ENCODE peak calls at places on chromosomes 6 and 20, in seven cellular contexts. One of them, this sample, is unnamed.

GRCh38 chr20:50274570-50275430 is 84.2 kb downstream of the CEBPB start:
- DNase-seq in IMR-90: no peak
- DNase-seq in H1: no peak
- DNase-seq in mesenchymal stem cell: no peak
- DNase-seq in H9: no peak
- DNase-seq in trophoblast cell: peak
- DNase-seq in neuronal stem cell: no peak
- DNase-seq in this sample: no peak

GRCh38 chr6:12709556-12709955 is 7.0 kb upstream of the PHACTR1 start:
- DNase-seq in H9: no peak
- DNase-seq in trophoblast cell: peak
- DNase-seq in mesenchymal stem cell: no peak
- DNase-seq in IMR-90: no peak
- DNase-seq in H1: no peak
- DNase-seq in neuronal stem cell: no peak
- DNase-seq in this sample: peak

GRCh38 chr20:46580613-46581012 is 30.2 kb upstream of the OCSTAMP start:
- DNase-seq in IMR-90: no peak
- DNase-seq in mesenchymal stem cell: no peak
- DNase-seq in H1: no peak
- DNase-seq in neuronal stem cell: no peak
- DNase-seq in H9: no peak
- DNase-seq in trophoblast cell: no peak
- DNase-seq in this sample: peak

GRCh38 chr20:49990310-49990720 is 7.5 kb downstream of the SNAI1 start:
- DNase-seq in neuronal stem cell: no peak
- DNase-seq in H9: no peak
- DNase-seq in trophoblast cell: peak
- DNase-seq in mesenchymal stem cell: peak
- DNase-seq in IMR-90: no peak
- DNase-seq in H1: no peak
- DNase-seq in this sample: peak

GRCh38 chr6:15608406-15608805 is 54.4 kb downstream of the DTNBP1 start:
- DNase-seq in IMR-90: peak
- DNase-seq in H9: no peak
- DNase-seq in mesenchymal stem cell: peak
- DNase-seq in H1: no peak
- DNase-seq in neuronal stem cell: no peak
- DNase-seq in trophoblast cell: peak
- DNase-seq in this sample: peak

GRCh38 chr20:43988867-43989266 is 74.2 kb downstream of the TOX2 start:
- DNase-seq in mesenchymal stem cell: peak
- DNase-seq in H1: no peak
- DNase-seq in H9: no peak
- DNase-seq in neuronal stem cell: no peak
- DNase-seq in IMR-90: peak
- DNase-seq in trophoblast cell: no peak
- DNase-seq in this sample: no peak

GRCh38 chr20:45409531-45410272 is 1.6 kb downstream of the DBNDD2 start:
- DNase-seq in H1: no peak
- DNase-seq in trophoblast cell: no peak
- DNase-seq in mesenchymal stem cell: no peak
- DNase-seq in H9: no peak
- DNase-seq in IMR-90: no peak
- DNase-seq in neuronal stem cell: no peak
- DNase-seq in this sample: no peak

GRCh38 chr20:17681741-17682102 is 320 bp downstream of the RRBP1 start:
- DNase-seq in H1: no peak
- DNase-seq in H9: no peak
- DNase-seq in trophoblast cell: no peak
- DNase-seq in mesenchymal stem cell: no peak
- DNase-seq in IMR-90: no peak
- DNase-seq in neuronal stem cell: no peak
- DNase-seq in this sample: no peak

GRCh38 chr6:118815495-118815894 is 78.5 kb upstream of the ASF1A start:
- DNase-seq in mesenchymal stem cell: no peak
- DNase-seq in neuronal stem cell: no peak
- DNase-seq in H9: no peak
- DNase-seq in trophoblast cell: no peak
- DNase-seq in H1: no peak
- DNase-seq in IMR-90: no peak
- DNase-seq in this sample: no peak

GRCh38 chr6:112307707-112308106 is 39.4 kb upstream of the RFPL4B start:
- DNase-seq in H1: no peak
- DNase-seq in trophoblast cell: no peak
- DNase-seq in neuronal stem cell: no peak
- DNase-seq in mesenchymal stem cell: no peak
- DNase-seq in IMR-90: peak
- DNase-seq in H9: no peak
- DNase-seq in this sample: no peak

GRCh38 chr6:29793796-29794195 is 33.8 kb upstream of the HLA-G start:
- DNase-seq in mesenchymal stem cell: no peak
- DNase-seq in neuronal stem cell: no peak
- DNase-seq in trophoblast cell: no peak
- DNase-seq in IMR-90: no peak
- DNase-seq in H9: no peak
- DNase-seq in H1: no peak
- DNase-seq in this sample: no peak

GRCh38 chr6:26217714-26218075 is 130.5 kb downstream of the HFE start:
- DNase-seq in H1: no peak
- DNase-seq in H9: peak
- DNase-seq in mesenchymal stem cell: peak
- DNase-seq in neuronal stem cell: no peak
- DNase-seq in trophoblast cell: no peak
- DNase-seq in IMR-90: no peak
- DNase-seq in this sample: peak

GRCh38 chr6:111781055-111781708 is 92.1 kb downstream of the FYN start:
- DNase-seq in trophoblast cell: no peak
- DNase-seq in mesenchymal stem cell: no peak
- DNase-seq in IMR-90: peak
- DNase-seq in neuronal stem cell: no peak
- DNase-seq in H1: no peak
- DNase-seq in H9: no peak
- DNase-seq in this sample: peak

GRCh38 chr6:112232845-112233256 is 21.5 kb downstream of the LAMA4 start:
- DNase-seq in neuronal stem cell: no peak
- DNase-seq in H9: no peak
- DNase-seq in H1: no peak
- DNase-seq in mesenchymal stem cell: peak
- DNase-seq in trophoblast cell: no peak
- DNase-seq in IMR-90: peak
- DNase-seq in this sample: no peak

GRCh38 chr6:111256646-111257045 is 169.3 kb downstream of the SLC16A10 start:
- DNase-seq in trophoblast cell: no peak
- DNase-seq in mesenchymal stem cell: no peak
- DNase-seq in neuronal stem cell: no peak
- DNase-seq in IMR-90: no peak
- DNase-seq in H1: no peak
- DNase-seq in H9: no peak
- DNase-seq in this sample: peak

GRCh38 chr20:20084296-20084752 is 32.0 kb downstream of the CFAP61 start:
- DNase-seq in IMR-90: no peak
- DNase-seq in H1: no peak
- DNase-seq in mesenchymal stem cell: no peak
- DNase-seq in neuronal stem cell: no peak
- DNase-seq in trophoblast cell: no peak
- DNase-seq in H9: no peak
- DNase-seq in this sample: no peak

GRCh38 chr6:111576302-111576701 is 29.4 kb downstream of the TRAF3IP2 start:
- DNase-seq in mesenchymal stem cell: no peak
- DNase-seq in trophoblast cell: no peak
- DNase-seq in H9: no peak
- DNase-seq in IMR-90: peak
- DNase-seq in H1: no peak
- DNase-seq in neuronal stem cell: no peak
- DNase-seq in this sample: no peak

GRCh38 chr6:155014715-155015300 is 19.7 kb downstream of the TIAM2 start:
- DNase-seq in IMR-90: peak
- DNase-seq in H1: no peak
- DNase-seq in mesenchymal stem cell: peak
- DNase-seq in trophoblast cell: peak
- DNase-seq in H9: no peak
- DNase-seq in neuronal stem cell: no peak
- DNase-seq in this sample: peak

GRCh38 chr6:116239256-116239655 is 14.6 kb downstream of the TSPYL4 start:
- DNase-seq in neuronal stem cell: no peak
- DNase-seq in mesenchymal stem cell: no peak
- DNase-seq in H9: no peak
- DNase-seq in H1: no peak
- DNase-seq in IMR-90: no peak
- DNase-seq in trophoblast cell: no peak
- DNase-seq in this sample: no peak

GRCh38 chr6:4658486-4658885 is 117.7 kb upstream of the CDYL start:
- DNase-seq in trophoblast cell: no peak
- DNase-seq in mesenchymal stem cell: no peak
- DNase-seq in neuronal stem cell: no peak
- DNase-seq in H1: no peak
- DNase-seq in H9: peak
- DNase-seq in IMR-90: no peak
- DNase-seq in this sample: no peak

GRCh38 chr20:24102290-24102689 is 113.7 kb upstream of the GGTLC1 start:
- DNase-seq in neuronal stem cell: no peak
- DNase-seq in H1: peak
- DNase-seq in IMR-90: no peak
- DNase-seq in trophoblast cell: no peak
- DNase-seq in H9: peak
- DNase-seq in mesenchymal stem cell: no peak
- DNase-seq in this sample: peak

GRCh38 chr20:49635171-49635570 is 67.2 kb upstream of the PTGIS start:
- DNase-seq in IMR-90: no peak
- DNase-seq in trophoblast cell: no peak
- DNase-seq in H9: no peak
- DNase-seq in mesenchymal stem cell: peak
- DNase-seq in H1: no peak
- DNase-seq in neuronal stem cell: no peak
- DNase-seq in this sample: no peak

GRCh38 chr6:43628392-43629103 is 516 bp downstream of the GTPBP2 start:
- DNase-seq in H1: peak
- DNase-seq in H9: peak
- DNase-seq in trophoblast cell: no peak
- DNase-seq in neuronal stem cell: peak
- DNase-seq in mesenchymal stem cell: peak
- DNase-seq in IMR-90: peak
- DNase-seq in this sample: peak

GRCh38 chr20:57941121-57941522 is 231.3 kb upstream of the PMEPA1 start:
- DNase-seq in neuronal stem cell: no peak
- DNase-seq in IMR-90: no peak
- DNase-seq in trophoblast cell: no peak
- DNase-seq in H9: no peak
- DNase-seq in mesenchymal stem cell: no peak
- DNase-seq in H1: no peak
- DNase-seq in this sample: no peak

GRCh38 chr20:57936636-57937310 is 227.0 kb upstream of the PMEPA1 start:
- DNase-seq in trophoblast cell: no peak
- DNase-seq in neuronal stem cell: no peak
- DNase-seq in mesenchymal stem cell: no peak
- DNase-seq in IMR-90: no peak
- DNase-seq in H9: no peak
- DNase-seq in H1: no peak
- DNase-seq in this sample: no peak

GRCh38 chr20:57939499-57939898 is 229.7 kb upstream of the PMEPA1 start:
- DNase-seq in H9: no peak
- DNase-seq in IMR-90: no peak
- DNase-seq in mesenchymal stem cell: no peak
- DNase-seq in H1: no peak
- DNase-seq in neuronal stem cell: no peak
- DNase-seq in trophoblast cell: no peak
- DNase-seq in this sample: no peak

GRCh38 chr20:57940376-57940775 is 230.6 kb upstream of the PMEPA1 start:
- DNase-seq in H1: no peak
- DNase-seq in IMR-90: no peak
- DNase-seq in trophoblast cell: no peak
- DNase-seq in neuronal stem cell: no peak
- DNase-seq in H9: no peak
- DNase-seq in mesenchymal stem cell: no peak
- DNase-seq in this sample: no peak

GRCh38 chr20:57938158-57939108 is 228.6 kb upstream of the PMEPA1 start:
- DNase-seq in mesenchymal stem cell: no peak
- DNase-seq in neuronal stem cell: no peak
- DNase-seq in H9: no peak
- DNase-seq in trophoblast cell: no peak
- DNase-seq in IMR-90: no peak
- DNase-seq in H1: no peak
- DNase-seq in this sample: peak
- H3K4ac ChIP-seq in mesenchymal stem cell: no peak
- H3K4ac ChIP-seq in neuronal stem cell: no peak
- H3K4ac ChIP-seq in H9: no peak
- H3K4ac ChIP-seq in trophoblast cell: no peak
- H3K4ac ChIP-seq in IMR-90: no peak
- H3K4ac ChIP-seq in H1: no peak
- H3K4ac ChIP-seq in this sample: no peak

GRCh38 chr6:10414766-10415592 is at the start of gene TFAP2A:
- DNase-seq in neuronal stem cell: no peak
- DNase-seq in trophoblast cell: peak
- DNase-seq in H9: peak
- DNase-seq in H1: peak
- DNase-seq in IMR-90: peak
- DNase-seq in mesenchymal stem cell: peak
- DNase-seq in this sample: peak
- H3K23ac ChIP-seq in neuronal stem cell: peak
- H3K23ac ChIP-seq in trophoblast cell: peak
- H3K23ac ChIP-seq in H9: no peak
- H3K23ac ChIP-seq in H1: no peak
- H3K23ac ChIP-seq in IMR-90: peak
- H3K23ac ChIP-seq in mesenchymal stem cell: no peak
- H3K23ac ChIP-seq in this sample: peak

DNA sequence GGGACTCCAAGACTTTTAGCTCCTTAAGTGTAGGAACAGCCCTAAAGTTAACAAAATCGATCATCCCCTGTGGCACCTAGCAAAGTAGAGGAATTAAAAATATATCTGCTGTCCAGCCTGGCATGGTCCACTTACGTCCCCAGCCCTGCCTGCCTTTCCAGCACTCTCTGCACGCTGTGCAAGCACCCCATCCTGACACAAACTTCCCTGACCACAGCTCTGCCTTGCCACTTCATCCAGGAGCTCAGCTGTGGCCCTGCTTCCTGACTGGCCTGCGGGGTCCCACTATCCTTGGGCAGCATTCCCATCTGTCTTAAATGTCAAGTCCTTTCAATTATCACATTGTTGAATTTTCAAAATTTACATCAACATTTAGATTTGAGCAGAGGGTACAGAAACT is 39.0 kb downstream of the BLOC1S5 start:
- DNase-seq in IMR-90: no peak
- DNase-seq in mesenchymal stem cell: no peak
- DNase-seq in neuronal stem cell: no peak
- DNase-seq in H1: no peak
- DNase-seq in trophoblast cell: no peak
- DNase-seq in H9: no peak
- DNase-seq in this sample: no peak
- H2AK5ac ChIP-seq in IMR-90: no peak
- H2AK5ac ChIP-seq in mesenchymal stem cell: no peak
- H2AK5ac ChIP-seq in neuronal stem cell: no peak
- H2AK5ac ChIP-seq in H1: no peak
- H2AK5ac ChIP-seq in trophoblast cell: no peak
- H2AK5ac ChIP-seq in H9: no peak
- H2AK5ac ChIP-seq in this sample: no peak

DNA sequence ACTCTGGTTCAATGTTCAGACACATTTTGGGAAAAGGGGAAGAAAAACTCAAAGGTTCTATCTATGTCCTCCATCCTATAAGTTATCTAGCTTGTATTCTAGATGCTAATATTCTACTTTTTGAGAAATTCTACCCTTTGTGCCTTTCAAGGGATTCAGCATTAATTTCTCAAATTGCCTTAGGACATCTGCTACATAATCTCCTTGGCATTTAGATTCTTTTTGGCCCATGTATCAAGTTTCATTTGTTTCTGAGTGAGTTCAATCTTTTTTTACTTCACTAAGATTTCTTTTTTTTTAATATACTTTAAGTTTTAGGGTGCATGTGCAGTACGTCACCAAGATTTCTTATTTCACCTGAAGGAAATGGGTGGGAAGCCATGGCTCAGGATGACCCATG is 232.7 kb upstream of the TENT5A start:
- DNase-seq in H9: no peak
- DNase-seq in IMR-90: peak
- DNase-seq in neuronal stem cell: no peak
- DNase-seq in mesenchymal stem cell: no peak
- DNase-seq in H1: no peak
- DNase-seq in trophoblast cell: no peak
- DNase-seq in this sample: no peak
- H3K4ac ChIP-seq in H9: no peak
- H3K4ac ChIP-seq in IMR-90: no peak
- H3K4ac ChIP-seq in neuronal stem cell: no peak
- H3K4ac ChIP-seq in mesenchymal stem cell: no peak
- H3K4ac ChIP-seq in H1: no peak
- H3K4ac ChIP-seq in trophoblast cell: no peak
- H3K4ac ChIP-seq in this sample: no peak